ENCODE peak calls at places on chromosome 12, in four cellular contexts. N is OCI-LY7, I is astrocyte, Q is suprapubic skin. W is an unnamed sample.

GRCh38 chr12:94560416-94561221 is 89.7 kb downstream of the TMCC3 start:
- DNase-seq in N (peak; percentile 62), I (peak; percentile 77), Q (no peak), W (no peak)

GRCh38 chr12:101962486-101962885 is 85.1 kb downstream of the DRAM1 start:
- DNase-seq in N (no peak), I (no peak), Q (no peak), W (no peak)

GRCh38 chr12:52147367-52147972 is 44.3 kb downstream of the KRT80 start:
- DNase-seq in N (no peak), I (peak; percentile 98), Q (peak; percentile 98), W (peak; percentile 99)

GRCh38 chr12:77256924-77257323 is 191.6 kb upstream of the E2F7 start:
- DNase-seq in N (no peak), I (peak; percentile 11), Q (no peak), W (no peak)

GRCh38 chr12:82880442-82880901 is 193.8 kb downstream of the TMTC2 start:
- DNase-seq in N (no peak), I (peak; percentile 17), Q (no peak), W (no peak)

GRCh38 chr12:51216652-51217051 is 1.2 kb downstream of the POU6F1 start:
- DNase-seq in N (no peak), I (no peak), Q (no peak), W (no peak)

GRCh38 chr12:6465467-6466183 is 4.9 kb downstream of the VAMP1 start:
- DNase-seq in N (peak; percentile 68), I (peak; percentile 41), Q (no peak), W (no peak)

GRCh38 chr12:110844131-110844530 is 2.7 kb upstream of the CCDC63 start:
- DNase-seq in N (no peak), I (no peak), Q (no peak), W (no peak)

GRCh38 chr12:13004368-13004767 is 4.3 kb upstream of the HEBP1 start:
- DNase-seq in N (no peak), I (no peak), Q (no peak), W (no peak)

GRCh38 chr12:52521175-52521574 is 981 bp upstream of the KRT5 start:
- DNase-seq in N (no peak), I (peak; percentile 62), Q (peak; percentile 60), W (peak; percentile 48)

GRCh38 chr12:17134315-17134714 is 528.4 kb upstream of the LMO3 start:
- DNase-seq in N (no peak), I (no peak), Q (no peak), W (no peak)

GRCh38 chr12:93373847-93374723 is 3.6 kb upstream of the NUDT4 start:
- DNase-seq in N (no peak), I (no peak), Q (no peak), W (no peak)

GRCh38 chr12:131959137-131959536 is 9.4 kb downstream of the EP400 start:
- DNase-seq in N (no peak), I (no peak), Q (no peak), W (no peak)

GRCh38 chr12:2431810-2432209 is 363.0 kb upstream of the FKBP4 start:
- DNase-seq in N (no peak), I (no peak), Q (no peak), W (no peak)

GRCh38 chr12:39145175-39145999 is 240.0 kb upstream of the CPNE8 start:
- DNase-seq in N (no peak), I (no peak), Q (no peak), W (no peak)

GRCh38 chr12:120370343-120371243 is 1.6 kb upstream of the MSI1 start:
- DNase-seq in N (no peak), I (no peak), Q (no peak), W (no peak)

GRCh38 chr12:120369476-120370342 is 745 bp upstream of the MSI1 start:
- DNase-seq in N (no peak), I (no peak), Q (no peak), W (no peak)

GRCh38 chr12:120367924-120368788 is 808 bp downstream of the MSI1 start:
- DNase-seq in N (no peak), I (no peak), Q (no peak), W (no peak)

GRCh38 chr12:120367252-120367923 is 1.6 kb downstream of the MSI1 start:
- DNase-seq in N (no peak), I (no peak), Q (no peak), W (no peak)

GRCh38 chr12:120368789-120369475 is at the start of gene MSI1:
- DNase-seq in N (no peak), I (no peak), Q (no peak), W (no peak)
- H3K4me3 ChIP-seq in N (no peak within 1 kb of the TSS), I (peak within 1 kb of the TSS; percentile 46), Q (peak within 1 kb of the TSS; percentile 60), W (peak within 1 kb of the TSS; percentile 56)

GRCh38 chr12:109493938-109494337 is 16.5 kb downstream of the UBE3B start:
- DNase-seq in N (no peak), I (no peak), Q (no peak), W (no peak)
- H3K36me3 ChIP-seq in N (peaks cover 62% of the 10 kb centered on the region), I (peaks cover 31% of the 10 kb centered on the region), Q (peaks cover 88% of the 10 kb centered on the region), W (peaks cover 93% of the 10 kb centered on the region)

GRCh38 chr12:48980389-48980952 is 2.3 kb downstream of the WNT1 start:
- DNase-seq in N (no peak), I (no peak), Q (no peak), W (no peak)
- H3K4me3 ChIP-seq in N (no peak overlapping the region), I (no peak overlapping the region), Q (peak overlapping the region; percentile 50), W (peak overlapping the region; percentile 43)

GRCh38 chr12:57142727-57143126 is 4.7 kb downstream of the LRP1-AS start:
- DNase-seq in N (no peak), I (no peak), Q (no peak), W (no peak)
- H3K36me3 ChIP-seq in N (no peaks in the 10 kb centered on the region), I (peaks cover 53% of the 10 kb centered on the region), Q (peaks cover 75% of the 10 kb centered on the region), W (peaks cover 67% of the 10 kb centered on the region)

GRCh38 chr12:104494137-104494815 is 37.5 kb downstream of the CHST11 start:
- DNase-seq in N (no peak), I (no peak), Q (no peak), W (no peak)

GRCh38 chr12:104496336-104496735 is 39.6 kb downstream of the CHST11 start:
- DNase-seq in N (no peak), I (no peak), Q (no peak), W (no peak)

GRCh38 chr12:104495786-104496185 is 39.0 kb downstream of the CHST11 start:
- DNase-seq in N (no peak), I (no peak), Q (no peak), W (no peak)

GRCh38 chr12:104493504-104493903 is 36.8 kb downstream of the CHST11 start:
- DNase-seq in N (no peak), I (no peak), Q (no peak), W (no peak)

DNA sequence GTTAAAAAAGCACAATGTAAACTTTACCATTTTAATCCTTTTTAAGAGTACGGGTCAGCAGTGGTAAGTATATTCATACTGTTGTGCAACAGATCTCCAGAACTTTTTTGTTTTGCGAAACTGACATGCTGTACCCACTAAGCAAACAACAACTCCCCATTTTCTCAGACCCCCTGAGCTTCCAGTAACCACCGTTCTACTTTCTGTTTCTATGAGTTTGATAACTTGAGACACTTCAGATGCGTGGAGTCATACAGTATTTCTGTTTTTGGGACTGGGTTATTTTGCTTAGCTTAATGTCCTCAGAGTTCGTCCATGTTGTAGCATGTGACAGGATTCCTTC is 38.0 kb downstream of the CHST11 start:
- DNase-seq in N (no peak), I (no peak), Q (no peak), W (no peak)
- H3K4me3 ChIP-seq in N (no peak overlapping the region), I (no peak overlapping the region), Q (no peak overlapping the region), W (peak overlapping the region; percentile 21)

W was measured in ascending aorta.